ENCODE peak calls at places on chromosome 11, in five cellular contexts. U is SK-N-SH, O is K562, T is GM12878, P is HepG2. G is an unnamed sample.

GRCh38 chr11:128709402-128709801 is 15.5 kb downstream of the FLI1 start:
- DNase-seq in U (no peak), O (no peak), T (no peak), P (peak; percentile 12), G (no peak)

GRCh38 chr11:117198613-117199012 is 557 bp upstream of the TAGLN start:
- DNase-seq in U (no peak), O (no peak), T (no peak), P (no peak), G (no peak)

GRCh38 chr11:132471491-132471890 is 1060.8 kb downstream of the OPCML start:
- DNase-seq in U (no peak), O (no peak), T (no peak), P (no peak), G (no peak)

GRCh38 chr11:74521666-74522252 is 28.2 kb upstream of the LIPT2 start:
- DNase-seq in U (no peak), O (no peak), T (no peak), P (no peak), G (no peak)

GRCh38 chr11:64251986-64252837 is 882 bp downstream of the PLCB3 start:
- DNase-seq in U (peak; percentile 75), O (peak; percentile 74), T (no peak), P (no peak), G (no peak)

GRCh38 chr11:59614277-59615131 is 1.1 kb downstream of the OSBP start:
- DNase-seq in U (no peak), O (no peak), T (no peak), P (no peak), G (peak; percentile 7)

GRCh38 chr11:61585115-61585514 is 4.2 kb upstream of the SYT7 start:
- DNase-seq in U (no peak), O (no peak), T (no peak), P (no peak), G (no peak)

GRCh38 chr11:127639916-127640315 is 639.3 kb upstream of the KIRREL3 start:
- DNase-seq in U (no peak), O (no peak), T (no peak), P (no peak), G (no peak)

GRCh38 chr11:32562839-32563599 is 20.6 kb upstream of the EIF3M start:
- DNase-seq in U (no peak), O (no peak), T (no peak), P (no peak), G (no peak)

GRCh38 chr11:62138630-62139425 is 15.0 kb downstream of the INCENP start:
- DNase-seq in U (peak; percentile 14), O (no peak), T (no peak), P (no peak), G (no peak)

GRCh38 chr11:27231519-27231918 is 131.5 kb downstream of the CCDC34 start:
- DNase-seq in U (no peak), O (no peak), T (no peak), P (no peak), G (no peak)

GRCh38 chr11:71447791-71448256 is 369 bp downstream of the DHCR7 start:
- DNase-seq in U (peak; percentile 79), O (peak; percentile 85), T (no peak), P (no peak), G (peak; percentile 32)
- TF ChIP-seq FOXM1 in U (no peak), O (no peak), T (no peak), P (no peak), G (no peak)

GRCh38 chr11:555500-556174 is 4.9 kb downstream of the LMNTD2 start:
- DNase-seq in U (peak; percentile 59), O (no peak), T (no peak), P (no peak), G (no peak)

GRCh38 chr11:554824-555499 is 5.6 kb downstream of the LMNTD2 start:
- DNase-seq in U (peak; percentile 92), O (peak; percentile 79), T (no peak), P (peak; percentile 44), G (peak; percentile 87)

GRCh38 chr11:557328-558132 is 3.0 kb downstream of the LMNTD2 start:
- DNase-seq in U (no peak), O (no peak), T (no peak), P (no peak), G (no peak)

GRCh38 chr11:556857-557256 is 3.7 kb downstream of the LMNTD2 start:
- DNase-seq in U (no peak), O (no peak), T (no peak), P (no peak), G (no peak)

DNA sequence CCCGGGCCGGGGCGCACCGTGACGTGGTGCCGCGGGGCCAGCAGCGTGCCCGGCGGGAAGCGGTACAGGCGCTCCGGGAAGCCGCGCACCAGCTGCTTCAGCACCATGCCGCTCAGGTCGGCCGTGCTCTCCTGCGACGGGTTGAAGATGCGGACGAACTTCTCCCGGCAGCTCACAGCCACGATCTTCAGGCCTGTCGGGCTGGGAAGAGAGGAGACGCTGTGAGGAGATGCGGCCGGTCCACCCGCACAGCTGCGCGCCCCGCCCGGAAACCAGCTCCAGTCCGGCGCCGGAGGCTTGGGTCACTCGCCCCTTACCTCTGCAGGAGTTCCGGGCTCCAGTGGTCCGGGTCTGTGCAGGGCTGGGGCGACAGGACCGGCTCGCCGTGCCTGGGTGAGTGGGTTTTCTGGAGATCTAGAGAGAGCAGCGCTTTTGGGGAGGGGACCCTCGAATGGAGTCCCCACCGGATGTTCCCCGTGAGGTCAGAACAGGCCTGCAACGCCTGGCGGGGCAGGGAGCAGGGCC is 4.3 kb downstream of the LMNTD2 start:
- DNase-seq in U (no peak), O (no peak), T (no peak), P (no peak), G (no peak)
- TF ChIP-seq FOXM1 in U (no peak), O (no peak), T (no peak), P (no peak), G (no peak)

GRCh38 chr11:46846510-46846830 is 390 bp upstream of the CKAP5 start:
- DNase-seq in U (no peak), O (no peak), T (no peak), P (no peak), G (no peak)
- TF ChIP-seq FOXM1 in U (no peak), O (no peak), T (no peak), P (no peak), G (no peak)

DNA sequence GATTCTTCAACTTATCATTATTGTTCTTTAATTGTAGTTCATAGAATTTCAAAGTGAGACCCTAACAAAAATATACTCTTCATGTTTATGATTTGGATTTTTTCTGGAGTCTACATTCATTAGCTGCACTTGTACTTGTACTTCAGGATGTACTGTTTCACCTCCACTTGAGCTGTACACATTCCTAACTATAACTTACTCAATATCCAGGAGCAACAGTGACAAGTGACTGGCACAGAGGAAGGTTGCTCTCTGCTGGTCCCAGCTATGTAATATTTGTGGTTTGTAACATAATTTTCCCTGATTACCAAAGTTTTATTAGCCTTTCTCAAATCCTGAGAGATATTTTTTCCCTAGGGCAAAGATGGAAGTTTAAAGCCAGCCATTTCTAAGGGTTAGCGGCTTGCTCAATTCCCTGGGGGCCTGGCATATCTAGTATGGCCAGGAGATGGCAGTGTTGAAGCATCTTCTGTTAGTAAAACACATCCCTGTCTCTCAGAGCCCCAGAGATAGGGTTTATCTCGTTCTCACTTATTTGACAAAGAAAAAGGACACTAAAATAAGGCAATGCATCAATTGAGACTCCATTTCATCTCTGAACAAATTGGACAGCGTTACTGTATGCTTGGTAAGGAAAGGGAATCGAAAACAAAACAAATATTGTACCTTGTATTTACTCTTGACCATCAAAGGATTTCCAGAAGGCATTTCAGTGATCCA is 14.2 kb downstream of the OR52A5 start:
- DNase-seq in U (peak; percentile 22), O (peak; percentile 72), T (peak; percentile 13), P (peak; percentile 46), G (peak; percentile 56)
- TF ChIP-seq FOXM1 in U (no peak), O (no peak), T (no peak), P (no peak), G (no peak)

GRCh38 chr11:98729118-98729517 is 291.6 kb upstream of the CNTN5 start:
- DNase-seq in U (no peak), O (no peak), T (no peak), P (no peak), G (no peak)

GRCh38 chr11:98725471-98725870 is 295.3 kb upstream of the CNTN5 start:
- DNase-seq in U (no peak), O (no peak), T (no peak), P (no peak), G (no peak)

GRCh38 chr11:98732947-98733346 is 287.8 kb upstream of the CNTN5 start:
- DNase-seq in U (no peak), O (no peak), T (no peak), P (no peak), G (no peak)

GRCh38 chr11:98728421-98728820 is 292.3 kb upstream of the CNTN5 start:
- DNase-seq in U (no peak), O (no peak), T (no peak), P (no peak), G (no peak)
- TF ChIP-seq FOXM1 in U (no peak), O (no peak), T (no peak), P (no peak), G (no peak)